ENCODE peak calls at places on chromosomes 16 and 17, in eight cellular contexts. M, Y, D, B, E, A, X and S are unnamed samples.
A peak's percentile ranks its signal among the peaks of the same experiment; 100 is the strongest.

GRCh38 chr16:81647527-81647926 is 131.6 kb upstream of the PLCG2 start:
- DNase-seq in M (no peak), Y (no peak), D (no peak), B (peak; percentile 83), E (peak; percentile 56), A (no peak), X (no peak), S (no peak)

GRCh38 chr17:72122668-72123495 is 2.1 kb downstream of the SOX9 start:
- DNase-seq in M (peak; percentile 70), Y (peak; percentile 50), D (peak; percentile 51), B (peak; percentile 26), E (no peak), A (no peak), X (no peak), S (peak; percentile 52)

GRCh38 chr17:59572301-59572924 is 7.0 kb downstream of the DHX40 start:
- DNase-seq in M (no peak), Y (no peak), D (no peak), B (peak; percentile 82), E (no peak), A (no peak), X (no peak), S (no peak)

GRCh38 chr17:2238432-2239169 is 65.0 kb downstream of the SMG6 start:
- DNase-seq in M (peak; percentile 78), Y (no peak), D (no peak), B (no peak), E (no peak), A (no peak), X (no peak), S (no peak)

GRCh38 chr17:72590382-72590781 is 469.6 kb downstream of the SOX9 start:
- DNase-seq in M (no peak), Y (no peak), D (no peak), B (peak; percentile 84), E (no peak), A (no peak), X (no peak), S (no peak)

GRCh38 chr17:28398280-28398981 is 7.6 kb downstream of the SLC46A1 start:
- DNase-seq in M (no peak), Y (no peak), D (no peak), B (peak; percentile 36), E (no peak), A (no peak), X (no peak), S (no peak)

GRCh38 chr17:27630607-27631408 is at the start of gene LGALS9:
- DNase-seq in M (no peak), Y (peak; percentile 75), D (no peak), B (no peak), E (no peak), A (peak; percentile 17), X (no peak), S (no peak)

GRCh38 chr16:15777533-15778203 is 79.2 kb downstream of the MYH11 start:
- DNase-seq in M (peak; percentile 64), Y (no peak), D (no peak), B (peak; percentile 32), E (no peak), A (no peak), X (no peak), S (peak; percentile 47)

GRCh38 chr17:62062936-62063335 is 2.1 kb downstream of the MED13 start:
- DNase-seq in M (no peak), Y (no peak), D (no peak), B (no peak), E (no peak), A (no peak), X (no peak), S (no peak)

GRCh38 chr17:17757944-17758343 is 76.7 kb downstream of the RAI1 start:
- DNase-seq in M (no peak), Y (no peak), D (no peak), B (no peak), E (no peak), A (no peak), X (no peak), S (no peak)

GRCh38 chr17:73420897-73421296 is 109.1 kb upstream of the CDC42EP4 start:
- DNase-seq in M (peak; percentile 28), Y (no peak), D (no peak), B (peak; percentile 29), E (no peak), A (no peak), X (no peak), S (peak; percentile 26)

GRCh38 chr17:27293359-27293897 is 486 bp upstream of the WSB1 start:
- DNase-seq in M (peak; percentile 71), Y (no peak), D (no peak), B (no peak), E (no peak), A (no peak), X (no peak), S (no peak)

GRCh38 chr17:45087496-45087975 is 26.4 kb downstream of the NMT1 start:
- DNase-seq in M (no peak), Y (no peak), D (no peak), B (peak; percentile 28), E (no peak), A (no peak), X (no peak), S (no peak)

GRCh38 chr16:84604477-84605013 is 13.3 kb downstream of the COTL1 start:
- DNase-seq in M (no peak), Y (no peak), D (no peak), B (no peak), E (no peak), A (no peak), X (no peak), S (no peak)

GRCh38 chr16:27445502-27446175 is 43.7 kb downstream of the IL21R start:
- DNase-seq in M (peak; percentile 40), Y (no peak), D (peak; percentile 21), B (no peak), E (no peak), A (no peak), X (no peak), S (no peak)

GRCh38 chr17:77312061-77312684 is 171.4 kb downstream of the SEC14L1 start:
- DNase-seq in M (peak; percentile 58), Y (no peak), D (no peak), B (no peak), E (no peak), A (no peak), X (no peak), S (no peak)

GRCh38 chr16:13510425-13511151 is 409.4 kb upstream of the ERCC4 start:
- DNase-seq in M (no peak), Y (no peak), D (no peak), B (no peak), E (no peak), A (no peak), X (no peak), S (no peak)
- TF ChIP-seq CTCF in M (no peak), Y (no peak), D (no peak), B (peak; percentile 22), E (no peak), A (no peak), X (no peak), S (peak; percentile 62)

DNA sequence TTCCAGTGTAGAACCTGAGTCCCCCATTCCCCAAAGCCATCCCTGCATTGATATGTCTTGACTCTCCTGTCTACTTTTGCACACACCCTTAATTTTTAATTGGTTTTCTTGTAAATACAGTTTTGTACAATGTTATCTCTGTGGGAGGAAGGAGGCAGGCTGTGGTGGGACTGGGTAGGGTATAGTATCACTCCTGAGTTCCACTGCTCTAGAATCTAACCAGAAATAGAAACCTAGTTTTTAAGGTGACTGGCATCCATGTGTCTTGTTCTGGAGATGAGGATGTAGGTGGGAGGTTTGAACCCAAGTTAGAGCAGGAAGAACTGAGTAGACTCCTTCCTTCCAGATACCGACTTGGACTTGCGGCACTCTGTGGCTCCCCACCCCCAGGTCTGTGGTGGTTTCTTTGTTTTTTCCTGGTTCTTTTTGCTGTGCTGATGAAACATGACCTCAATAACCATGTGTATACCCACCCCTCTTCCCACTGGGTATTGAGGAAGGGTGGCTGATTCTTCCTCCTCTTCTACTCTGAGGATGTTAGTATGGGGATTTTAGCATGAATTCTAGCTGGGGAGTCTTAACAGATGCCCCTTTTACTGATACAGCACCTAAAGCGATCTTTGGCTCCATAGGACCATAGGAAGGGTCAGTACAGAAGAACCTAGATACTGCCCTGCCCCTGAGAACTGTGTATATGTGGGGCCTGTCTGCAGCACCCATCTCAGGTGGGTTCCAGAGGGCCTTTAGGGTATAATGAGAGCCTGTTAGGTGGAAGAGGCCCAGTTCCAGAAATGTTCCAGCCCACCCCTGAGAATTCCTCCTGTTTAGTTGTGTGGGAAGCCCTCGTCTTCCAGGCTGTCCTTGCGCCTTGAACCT is 48.7 kb downstream of the SF3B3 start:
- DNase-seq in M (no peak), Y (no peak), D (no peak), B (no peak), E (no peak), A (no peak), X (no peak), S (no peak)
- TF ChIP-seq CTCF in M (no peak), Y (no peak), D (no peak), B (no peak), E (no peak), A (no peak), X (no peak), S (no peak)

DNA sequence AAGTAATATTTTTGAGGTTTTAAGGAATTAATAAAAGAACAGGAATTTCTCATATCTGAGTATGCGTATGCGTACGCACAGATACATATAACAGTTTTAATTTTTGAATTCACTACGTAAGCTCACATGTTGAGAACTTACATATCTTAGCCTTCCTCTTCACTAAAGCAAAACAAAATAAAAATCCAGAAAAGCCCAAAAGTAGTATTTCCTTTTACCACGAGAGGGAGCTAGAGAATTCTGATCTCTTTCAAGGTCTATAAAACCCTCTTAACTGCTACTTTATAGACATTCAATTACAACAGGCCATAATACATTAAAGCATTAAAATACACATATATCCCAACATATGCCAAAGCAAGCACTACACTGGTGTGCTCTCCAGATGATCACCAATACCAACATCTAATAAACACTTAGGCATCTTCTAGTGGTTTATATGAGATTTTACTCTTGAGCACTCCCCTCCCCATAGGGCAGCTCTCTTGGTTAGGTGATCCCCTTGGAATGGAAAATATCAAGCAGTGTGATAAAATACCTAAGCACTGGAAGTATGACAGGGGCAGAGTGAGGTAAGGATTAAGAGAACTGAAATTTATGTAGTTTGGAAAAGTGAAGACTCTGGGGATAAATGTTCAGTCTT is 94.0 kb downstream of the SKAP1 start:
- DNase-seq in M (no peak), Y (no peak), D (no peak), B (peak; percentile 73), E (no peak), A (no peak), X (no peak), S (no peak)
- TF ChIP-seq CTCF in M (peak; percentile 75), Y (peak; percentile 56), D (peak; percentile 69), B (peak; percentile 74), E (peak; percentile 50), A (peak; percentile 85), X (peak; percentile 38), S (peak; percentile 91)

DNA sequence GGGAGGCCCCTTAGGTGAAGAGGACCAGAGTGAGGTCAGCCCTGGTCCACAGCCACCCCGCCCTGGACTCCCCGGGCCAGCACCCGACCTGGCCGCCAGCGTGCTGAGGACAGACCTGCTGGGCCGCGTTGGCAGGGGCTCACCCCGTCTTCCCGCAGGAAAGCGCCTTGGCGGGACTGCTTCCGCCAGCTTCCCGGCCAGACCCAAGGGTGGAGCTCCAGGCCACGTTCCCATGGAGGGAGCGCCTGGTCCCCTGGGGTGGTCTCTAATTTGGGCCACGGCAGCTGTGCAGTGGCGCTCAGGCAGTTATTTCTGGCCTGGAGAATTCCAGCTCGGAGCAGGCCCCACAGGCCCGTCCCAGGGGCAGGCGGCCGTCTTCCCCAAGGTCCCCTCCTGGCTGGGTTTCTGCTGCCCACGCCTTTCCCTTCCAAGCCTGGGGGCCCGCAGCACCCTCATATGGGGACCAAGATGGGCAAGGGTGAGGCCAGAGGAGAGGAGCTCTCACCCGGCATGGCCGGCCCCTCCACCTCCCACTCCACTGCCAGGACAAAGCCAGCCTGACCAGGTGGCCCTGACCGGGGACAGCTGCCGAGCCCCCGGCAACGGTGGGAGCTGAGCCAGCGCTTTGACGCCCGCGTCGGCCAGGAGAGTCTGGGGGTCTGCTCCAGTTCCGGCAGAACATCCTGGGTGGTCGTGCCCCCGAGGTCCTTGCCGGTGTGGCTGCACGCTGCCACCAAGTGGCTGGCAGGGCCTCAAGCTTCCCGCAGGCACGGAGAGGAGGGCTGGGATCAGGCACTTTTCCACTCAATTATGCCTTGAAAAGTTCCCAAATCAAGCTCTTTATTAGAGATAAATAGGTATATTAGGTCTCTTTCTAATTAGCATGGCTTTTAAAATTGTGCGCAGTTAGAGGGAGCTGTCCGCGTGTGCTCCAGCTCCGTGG is 28.1 kb downstream of the CACNA1H start:
- DNase-seq in M (no peak), Y (no peak), D (no peak), B (no peak), E (no peak), A (no peak), X (no peak), S (no peak)
- TF ChIP-seq CTCF in M (no peak), Y (no peak), D (no peak), B (no peak), E (peak; percentile 28), A (no peak), X (no peak), S (no peak)